ENCODE peak calls at places on chromosomes 7 and 10, in four cellular contexts. One of them, this sample, is unnamed.

GRCh38 chr7:151491859-151492258 is 27.8 kb downstream of the RHEB start:
- DNase-seq in left colon: no peak
- DNase-seq in activated T-cell treated with anti-CD3 and anti-CD28 coated beads for 1 hour: no peak
- DNase-seq in H54: peak; percentile 53
- DNase-seq in this sample: no peak

GRCh38 chr10:73799899-73800559 is 11.4 kb downstream of the NDST2 start:
- DNase-seq in left colon: no peak
- DNase-seq in activated T-cell treated with anti-CD3 and anti-CD28 coated beads for 1 hour: no peak
- DNase-seq in H54: no peak
- DNase-seq in this sample: no peak

GRCh38 chr10:35463105-35463867 is 127.0 kb downstream of the CCNY start:
- DNase-seq in left colon: no peak
- DNase-seq in activated T-cell treated with anti-CD3 and anti-CD28 coated beads for 1 hour: no peak
- DNase-seq in H54: no peak
- DNase-seq in this sample: no peak

GRCh38 chr7:41065663-41066062 is 637.2 kb downstream of the INHBA start:
- DNase-seq in left colon: peak; percentile 45
- DNase-seq in activated T-cell treated with anti-CD3 and anti-CD28 coated beads for 1 hour: no peak
- DNase-seq in H54: no peak
- DNase-seq in this sample: no peak

GRCh38 chr7:157813741-157814661 is 477.2 kb downstream of the DNAJB6 start:
- DNase-seq in left colon: no peak
- DNase-seq in activated T-cell treated with anti-CD3 and anti-CD28 coated beads for 1 hour: no peak
- DNase-seq in H54: no peak
- DNase-seq in this sample: no peak

GRCh38 chr7:44289341-44290249 is 35.8 kb downstream of the CAMK2B start:
- DNase-seq in left colon: peak; percentile 11
- DNase-seq in activated T-cell treated with anti-CD3 and anti-CD28 coated beads for 1 hour: no peak
- DNase-seq in H54: no peak
- DNase-seq in this sample: no peak

GRCh38 chr10:97757471-97757870 is 14.3 kb downstream of the SFRP5 start:
- DNase-seq in left colon: no peak
- DNase-seq in activated T-cell treated with anti-CD3 and anti-CD28 coated beads for 1 hour: no peak
- DNase-seq in H54: no peak
- DNase-seq in this sample: no peak

GRCh38 chr10:126549326-126549725 is 121.2 kb downstream of the C10orf90 start:
- DNase-seq in left colon: no peak
- DNase-seq in activated T-cell treated with anti-CD3 and anti-CD28 coated beads for 1 hour: no peak
- DNase-seq in H54: no peak
- DNase-seq in this sample: no peak

GRCh38 chr7:131919920-131920709 is 363.7 kb upstream of the PODXL start:
- DNase-seq in left colon: no peak
- DNase-seq in activated T-cell treated with anti-CD3 and anti-CD28 coated beads for 1 hour: no peak
- DNase-seq in H54: no peak
- DNase-seq in this sample: no peak

GRCh38 chr7:70316745-70317144 is 718.5 kb downstream of the AUTS2 start:
- DNase-seq in left colon: no peak
- DNase-seq in activated T-cell treated with anti-CD3 and anti-CD28 coated beads for 1 hour: no peak
- DNase-seq in H54: no peak
- DNase-seq in this sample: no peak

GRCh38 chr7:36291387-36292316 is 98.0 kb upstream of the ANLN start:
- DNase-seq in left colon: peak; percentile 80
- DNase-seq in activated T-cell treated with anti-CD3 and anti-CD28 coated beads for 1 hour: peak; percentile 78
- DNase-seq in H54: peak; percentile 89
- DNase-seq in this sample: peak; percentile 59

GRCh38 chr10:110962443-110962842 is 43.0 kb downstream of the SHOC2 start:
- DNase-seq in left colon: no peak
- DNase-seq in activated T-cell treated with anti-CD3 and anti-CD28 coated beads for 1 hour: no peak
- DNase-seq in H54: no peak
- DNase-seq in this sample: no peak

GRCh38 chr10:117534321-117535044 is 8.1 kb upstream of the EMX2 start:
- DNase-seq in left colon: no peak
- DNase-seq in activated T-cell treated with anti-CD3 and anti-CD28 coated beads for 1 hour: no peak
- DNase-seq in H54: no peak
- DNase-seq in this sample: no peak